ENCODE peak calls at places on chromosomes 5 and 9, in nine cellular contexts. T, N, Y, V, Z, J, K, X and E are unnamed samples.

GRCh38 chr9:107438211-107439030 is 51.1 kb downstream of the KLF4 start:
- DNase-seq in T (peak; percentile 7), N (no peak), Y (no peak), V (no peak), Z (no peak), J (no peak), K (no peak), X (no peak), E (no peak)

GRCh38 chr5:75616286-75616810 is 5.1 kb downstream of the ANKDD1B start:
- DNase-seq in T (no peak), N (no peak), Y (no peak), V (no peak), Z (no peak), J (no peak), K (no peak), X (no peak), E (no peak)

GRCh38 chr9:13750061-13750460 is 470.6 kb upstream of the MPDZ start:
- DNase-seq in T (peak; percentile 91), N (no peak), Y (no peak), V (no peak), Z (peak; percentile 83), J (no peak), K (no peak), X (no peak), E (no peak)

GRCh38 chr9:4762889-4763521 is 22.0 kb upstream of the AK3 start:
- DNase-seq in T (no peak), N (no peak), Y (peak; percentile 46), V (peak; percentile 17), Z (no peak), J (peak; percentile 53), K (no peak), X (peak; percentile 56), E (no peak)

GRCh38 chr5:133825631-133826289 is 142.7 kb downstream of the C5orf15 start:
- DNase-seq in T (no peak), N (no peak), Y (no peak), V (no peak), Z (no peak), J (no peak), K (no peak), X (peak; percentile 40), E (no peak)

GRCh38 chr5:54993318-54993717 is 7.9 kb upstream of the ESM1 start:
- DNase-seq in T (peak; percentile 33), N (no peak), Y (no peak), V (no peak), Z (peak; percentile 33), J (no peak), K (no peak), X (no peak), E (no peak)

GRCh38 chr5:138981131-138981530 is 106.0 kb upstream of the LRRTM2 start:
- DNase-seq in T (peak; percentile 7), N (no peak), Y (no peak), V (no peak), Z (peak; percentile 83), J (no peak), K (no peak), X (no peak), E (no peak)

GRCh38 chr5:3186711-3187450 is 408.8 kb upstream of the IRX1 start:
- DNase-seq in T (no peak), N (no peak), Y (no peak), V (no peak), Z (no peak), J (no peak), K (no peak), X (no peak), E (no peak)

GRCh38 chr9:135128035-135128670 is 40.7 kb downstream of the OLFM1 start:
- DNase-seq in T (no peak), N (no peak), Y (no peak), V (no peak), Z (no peak), J (no peak), K (no peak), X (no peak), E (no peak)

GRCh38 chr5:171966270-171966669 is 40.2 kb downstream of the FBXW11 start:
- DNase-seq in T (no peak), N (no peak), Y (no peak), V (no peak), Z (no peak), J (no peak), K (no peak), X (no peak), E (no peak)

GRCh38 chr5:107466233-107466769 is 204.4 kb downstream of the EFNA5 start:
- DNase-seq in T (peak; percentile 85), N (no peak), Y (no peak), V (no peak), Z (peak; percentile 39), J (no peak), K (peak; percentile 54), X (peak; percentile 39), E (peak; percentile 28)

GRCh38 chr5:95781101-95781583 is 41.4 kb downstream of the GLRX start:
- DNase-seq in T (peak; percentile 73), N (peak; percentile 49), Y (peak; percentile 80), V (peak; percentile 70), Z (peak; percentile 88), J (peak; percentile 86), K (peak; percentile 82), X (peak; percentile 85), E (peak; percentile 58)

GRCh38 chr5:127235136-127235535 is 55.5 kb upstream of the MEGF10 start:
- DNase-seq in T (peak; percentile 34), N (no peak), Y (no peak), V (no peak), Z (no peak), J (no peak), K (no peak), X (no peak), E (no peak)

GRCh38 chr9:35407846-35408245 is 82.1 kb upstream of the RUSC2 start:
- DNase-seq in T (no peak), N (no peak), Y (no peak), V (no peak), Z (no peak), J (no peak), K (no peak), X (no peak), E (no peak)

GRCh38 chr5:164289526-164289925 is 784.1 kb downstream of the MAT2B start:
- DNase-seq in T (no peak), N (no peak), Y (no peak), V (no peak), Z (no peak), J (no peak), K (no peak), X (no peak), E (no peak)

GRCh38 chr9:96655198-96655851 is at the start of gene PRXL2C:
- DNase-seq in T (peak; percentile 53), N (peak; percentile 77), Y (peak; percentile 84), V (peak; percentile 84), Z (peak; percentile 75), J (peak; percentile 90), K (peak; percentile 85), X (peak; percentile 91), E (peak; percentile 79)

GRCh38 chr5:144309265-144309664 is 138.6 kb downstream of the KCTD16 start:
- DNase-seq in T (no peak), N (no peak), Y (no peak), V (no peak), Z (peak; percentile 3), J (no peak), K (peak; percentile 38), X (no peak), E (no peak)

GRCh38 chr5:141669519-141669918 is 12.5 kb downstream of the ARAP3 start:
- DNase-seq in T (no peak), N (no peak), Y (no peak), V (no peak), Z (no peak), J (no peak), K (no peak), X (no peak), E (no peak)
- TF ChIP-seq CTCF in T (peak; percentile 27), N (no peak), Y (no peak), V (peak; percentile 1), Z (no peak), J (no peak), K (no peak), X (no peak), E (no peak)

GRCh38 chr5:8585230-8586018 is 716.5 kb downstream of the MTRR start:
- DNase-seq in T (peak; percentile 31), N (no peak), Y (no peak), V (no peak), Z (no peak), J (no peak), K (no peak), X (no peak), E (no peak)
- TF ChIP-seq CTCF in T (peak; percentile 73), N (no peak), Y (no peak), V (no peak), Z (peak; percentile 23), J (no peak), K (no peak), X (no peak), E (no peak)

GRCh38 chr5:93186031-93186682 is 394.9 kb downstream of the NR2F1-AS1 start:
- DNase-seq in T (peak; percentile 66), N (no peak), Y (no peak), V (no peak), Z (peak; percentile 68), J (no peak), K (no peak), X (no peak), E (no peak)

GRCh38 chr5:93191016-93191415 is 390.0 kb downstream of the NR2F1-AS1 start:
- DNase-seq in T (no peak), N (no peak), Y (no peak), V (no peak), Z (no peak), J (no peak), K (no peak), X (no peak), E (no peak)

GRCh38 chr5:93189707-93190120 is 391.3 kb downstream of the NR2F1-AS1 start:
- DNase-seq in T (peak; percentile 97), N (no peak), Y (no peak), V (no peak), Z (peak; percentile 86), J (no peak), K (no peak), X (no peak), E (no peak)

GRCh38 chr5:93191426-93191825 is 389.6 kb downstream of the NR2F1-AS1 start:
- DNase-seq in T (peak; percentile 53), N (no peak), Y (no peak), V (no peak), Z (no peak), J (no peak), K (no peak), X (no peak), E (no peak)

DNA sequence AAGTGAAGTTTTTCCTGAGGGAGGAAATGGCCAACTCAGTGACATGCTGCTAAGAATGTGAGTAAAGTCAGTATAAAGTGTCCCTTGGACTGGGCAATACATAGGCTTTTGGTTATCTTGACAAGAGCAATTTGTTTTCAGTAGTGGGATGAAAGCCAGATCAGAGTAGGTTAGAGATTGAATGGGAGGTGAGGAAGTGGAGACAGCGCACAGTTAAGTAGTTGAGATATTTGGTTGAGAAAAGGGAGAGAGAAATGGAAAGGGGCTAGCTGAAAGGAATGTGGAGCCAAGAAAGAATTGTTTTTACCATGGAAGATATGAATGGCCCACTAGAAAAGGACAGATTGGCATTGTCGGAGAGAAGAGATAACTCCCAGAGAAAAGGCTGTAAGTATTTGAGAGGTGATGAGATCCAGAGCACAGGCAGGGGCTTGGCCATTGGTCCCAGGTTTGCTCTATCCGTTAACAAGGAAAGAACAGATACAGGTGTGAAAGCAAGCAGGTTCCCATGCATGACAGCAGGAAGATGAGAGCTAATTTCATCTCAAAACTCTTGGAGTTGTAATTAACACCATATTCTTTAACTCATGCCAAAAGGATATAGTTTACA is 392.0 kb downstream of the NR2F1-AS1 start:
- DNase-seq in T (no peak), N (no peak), Y (no peak), V (no peak), Z (no peak), J (no peak), K (no peak), X (no peak), E (no peak)
- TF ChIP-seq CTCF in T (no peak), N (no peak), Y (no peak), V (no peak), Z (no peak), J (no peak), K (no peak), X (no peak), E (no peak)

GRCh38 chr5:97835128-97835527 is 652.1 kb upstream of the RIOK2 start:
- DNase-seq in T (no peak), N (no peak), Y (no peak), V (no peak), Z (no peak), J (no peak), K (no peak), X (no peak), E (no peak)
- TF ChIP-seq CTCF in T (no peak), N (no peak), Y (no peak), V (no peak), Z (no peak), J (no peak), K (no peak), X (no peak), E (no peak)